ENCODE peak calls at places on chromosomes 12 and 14, in four cellular contexts. L, K, H and I are unnamed samples.

GRCh38 chr12:33488036-33488435 is 48.4 kb upstream of the SYT10 start:
- DNase-seq in K (no peak), L (peak; percentile 3), H (no peak), I (no peak)

GRCh38 chr12:113359939-113360748 is 1.8 kb downstream of the PLBD2 start:
- DNase-seq in H (no peak), K (peak; percentile 54), L (no peak), I (no peak)

GRCh38 chr14:51442513-51443175 is 202.6 kb downstream of the TMX1 start:
- DNase-seq in L (peak; percentile 63), K (peak; percentile 97), H (no peak), I (no peak)

GRCh38 chr12:26651566-26652188 is 181.3 kb downstream of the ITPR2 start:
- DNase-seq in L (peak; percentile 69), K (peak; percentile 77), H (no peak), I (no peak)

GRCh38 chr12:119692410-119692809 is 24.5 kb downstream of the PRKAB1 start:
- DNase-seq in H (no peak), L (no peak), K (no peak), I (no peak)

GRCh38 chr12:31732926-31733548 is 4.2 kb upstream of the AMN1 start:
- DNase-seq in L (peak; percentile 96), K (peak; percentile 83), H (no peak), I (no peak)

GRCh38 chr14:87824261-87824660 is 168.7 kb downstream of the GALC start:
- DNase-seq in L (no peak), H (no peak), K (peak; percentile 4), I (no peak)

GRCh38 chr12:46108721-46109120 is 118.3 kb upstream of the SCAF11 start:
- DNase-seq in L (no peak), H (no peak), K (no peak), I (no peak)

GRCh38 chr14:20632831-20633771 is 8.4 kb downstream of the OR6S1 start:
- DNase-seq in K (peak; percentile 83), H (no peak), L (peak; percentile 96), I (no peak)

GRCh38 chr12:96343347-96343954 is 56.8 kb downstream of the CDK17 start:
- DNase-seq in L (no peak), K (peak; percentile 23), H (no peak), I (no peak)

GRCh38 chr12:96985515-96986362 is 78.7 kb downstream of the NEDD1 start:
- DNase-seq in H (no peak), L (peak; percentile 8), K (peak; percentile 55), I (no peak)

GRCh38 chr12:52043386-52044212 is 7.6 kb upstream of the NR4A1 start:
- DNase-seq in H (no peak), K (peak; percentile 81), L (no peak), I (no peak)

GRCh38 chr14:103597623-103598372 is 31.2 kb upstream of the KLC1 start:
- DNase-seq in K (peak; percentile 97), L (no peak), H (no peak), I (no peak)

GRCh38 chr12:100661300-100661951 is 87.9 kb downstream of the GAS2L3 start:
- DNase-seq in L (no peak), H (no peak), K (peak; percentile 39), I (no peak)

GRCh38 chr14:89283327-89284060 is 133.5 kb downstream of the FOXN3 start:
- DNase-seq in L (no peak), H (peak; percentile 38), K (no peak), I (no peak)

GRCh38 chr14:99320105-99320572 is 48.1 kb upstream of the BCL11B start:
- DNase-seq in K (peak; percentile 54), L (peak; percentile 71), H (no peak), I (no peak)

GRCh38 chr12:27619308-27619707 is 76.9 kb upstream of the REP15 start:
- DNase-seq in H (no peak), K (peak; percentile 88), L (peak; percentile 78), I (no peak)

GRCh38 chr12:110269622-110270124 is 11.4 kb upstream of the ATP2A2 start:
- DNase-seq in H (no peak), K (peak; percentile 86), L (peak; percentile 95), I (no peak)

GRCh38 chr12:66269142-66269541 is 33.2 kb upstream of the HELB start:
- DNase-seq in H (no peak), K (no peak), L (no peak), I (no peak)

GRCh38 chr12:10331642-10332239 is 24.1 kb downstream of the KLRD1 start:
- DNase-seq in K (peak; percentile 75), L (peak; percentile 68), H (no peak), I (no peak)

GRCh38 chr14:54606178-54606577 is 39.2 kb downstream of the SAMD4A start:
- DNase-seq in H (no peak), L (no peak), K (peak; percentile 69), I (no peak)

GRCh38 chr12:1517007-1517406 is 77.4 kb downstream of the FBXL14 start:
- DNase-seq in L (peak; percentile 53), H (no peak), K (peak; percentile 93), I (no peak)

GRCh38 chr14:87084908-87085307 is 908.1 kb downstream of the GALC start:
- DNase-seq in H (no peak), K (no peak), L (no peak), I (no peak)

GRCh38 chr12:12870454-12870853 is 20.9 kb upstream of the GPRC5A start:
- DNase-seq in K (peak; percentile 98), L (peak; percentile 99), H (no peak), I (no peak)

GRCh38 chr14:50225067-50225973 is 6.1 kb downstream of the SOS2 start:
- DNase-seq in K (peak; percentile 91), L (no peak), H (no peak), I (no peak)

GRCh38 chr12:130838284-130838950 is 633 bp downstream of the STX2 start:
- DNase-seq in L (peak; percentile 37), K (peak; percentile 64), H (peak; percentile 72), I (no peak)

GRCh38 chr12:95721320-95721719 is 69.2 kb downstream of the NTN4 start:
- DNase-seq in K (no peak), H (no peak), L (peak; percentile 53), I (no peak)

GRCh38 chr12:28874758-28875157 is 274.3 kb upstream of the FAR2 start:
- DNase-seq in K (no peak), H (no peak), L (no peak), I (no peak)

GRCh38 chr12:53795927-53796326 is 44.1 kb upstream of the CISTR start:
- DNase-seq in K (no peak), H (no peak), L (no peak), I (no peak)

GRCh38 chr14:44453433-44454171 is 53.5 kb downstream of the FSCB start:
- DNase-seq in K (no peak), L (peak; percentile 6), H (no peak), I (no peak)

DNA sequence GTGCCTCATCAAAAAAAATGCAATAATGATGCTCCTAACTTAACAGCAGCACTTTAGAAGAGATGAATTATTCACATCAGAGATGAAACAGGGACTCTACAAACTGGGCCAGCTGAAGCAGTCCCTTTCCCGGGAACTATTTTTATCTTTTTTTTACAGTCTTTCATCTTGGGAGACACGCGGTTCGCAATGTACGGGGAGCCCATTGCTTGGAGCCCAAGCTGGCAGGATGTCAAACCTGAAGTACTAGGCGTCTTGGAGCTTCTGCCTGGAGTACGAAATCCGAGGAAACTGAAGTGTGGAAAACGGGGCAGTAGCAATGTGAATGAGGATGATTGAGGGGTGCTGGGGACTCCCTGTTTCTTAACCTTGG is 65.4 kb upstream of the DLK1 start:
- DNase-seq in L (no peak), H (no peak), K (no peak), I (no peak)
- H3K4me3 ChIP-seq in L (no peak overlapping the region), H (no peak overlapping the region), K (no peak overlapping the region), I (no peak overlapping the region)

GRCh38 chr14:77039285-77040058 is 11.0 kb upstream of the IRF2BPL start:
- DNase-seq in H (no peak), L (no peak), K (peak; percentile 66), I (no peak)
- H3K4me1 ChIP-seq in H (peaks cover 98% of the 10 kb centered on the region), L (peaks cover 86% of the 10 kb centered on the region), K (peaks cover 75% of the 10 kb centered on the region), I (peaks cover 75% of the 10 kb centered on the region)

GRCh38 chr12:94380507-94380906 is 79.2 kb downstream of the CEP83 start:
- DNase-seq in L (no peak), K (no peak), H (no peak), I (no peak)

GRCh38 chr12:94384030-94384429 is 75.6 kb downstream of the CEP83 start:
- DNase-seq in H (no peak), K (no peak), L (no peak), I (no peak)

GRCh38 chr12:94377599-94377998 is 82.1 kb downstream of the CEP83 start:
- DNase-seq in L (no peak), K (no peak), H (no peak), I (no peak)

GRCh38 chr12:94374124-94374523 is 85.5 kb downstream of the CEP83 start:
- DNase-seq in L (no peak), H (no peak), K (no peak), I (no peak)

DNA sequence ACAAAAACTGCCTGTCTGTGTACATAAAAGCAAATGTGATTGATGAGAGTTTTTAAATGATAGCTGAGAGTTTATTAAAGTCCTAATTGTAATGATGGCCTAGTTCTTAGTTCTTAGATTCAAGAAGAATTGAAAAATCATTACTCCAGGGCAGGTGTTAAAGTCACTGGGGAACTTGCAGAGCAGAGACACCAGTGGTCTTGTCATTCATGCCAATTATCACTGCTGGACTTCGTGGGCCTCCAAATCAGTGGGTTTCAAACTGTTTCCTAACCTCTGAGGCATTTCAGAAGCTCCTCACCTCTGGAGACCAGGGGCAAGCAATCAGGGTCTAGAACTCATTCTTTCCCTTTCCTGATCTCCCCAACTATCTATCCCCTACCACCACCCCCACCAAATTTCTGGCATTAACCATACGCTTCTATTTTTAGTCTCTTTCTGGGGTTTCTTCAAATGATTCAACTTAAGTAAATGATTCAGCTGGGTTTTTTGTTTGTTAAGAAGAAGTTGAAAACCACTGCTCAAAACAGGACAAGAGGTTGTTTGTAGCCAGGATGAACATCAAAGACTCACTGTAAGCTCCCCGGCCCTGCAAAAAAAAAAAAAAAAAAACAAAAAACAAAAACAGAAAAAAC is 80.1 kb downstream of the CEP83 start:
- DNase-seq in H (no peak), L (no peak), K (peak; percentile 5), I (no peak)
- H3K4me3 ChIP-seq in H (no peak overlapping the region), L (no peak overlapping the region), K (no peak overlapping the region), I (no peak overlapping the region)

GRCh38 chr12:48817957-48818830 is at the start of gene CACNB3:
- DNase-seq in K (peak; percentile 72), L (peak; percentile 55), H (peak; percentile 85), I (no peak)

GRCh38 chr12:48813464-48814312 is 4.6 kb upstream of the CACNB3 start:
- DNase-seq in L (no peak), K (no peak), H (no peak), I (no peak)

GRCh38 chr12:48814313-48815280 is 3.7 kb upstream of the CACNB3 start:
- DNase-seq in H (peak; percentile 92), L (peak; percentile 82), K (peak; percentile 92), I (no peak)

GRCh38 chr12:48815281-48816110 is 2.8 kb upstream of the CACNB3 start:
- DNase-seq in K (peak; percentile 88), H (peak; percentile 87), L (peak; percentile 84), I (no peak)

DNA sequence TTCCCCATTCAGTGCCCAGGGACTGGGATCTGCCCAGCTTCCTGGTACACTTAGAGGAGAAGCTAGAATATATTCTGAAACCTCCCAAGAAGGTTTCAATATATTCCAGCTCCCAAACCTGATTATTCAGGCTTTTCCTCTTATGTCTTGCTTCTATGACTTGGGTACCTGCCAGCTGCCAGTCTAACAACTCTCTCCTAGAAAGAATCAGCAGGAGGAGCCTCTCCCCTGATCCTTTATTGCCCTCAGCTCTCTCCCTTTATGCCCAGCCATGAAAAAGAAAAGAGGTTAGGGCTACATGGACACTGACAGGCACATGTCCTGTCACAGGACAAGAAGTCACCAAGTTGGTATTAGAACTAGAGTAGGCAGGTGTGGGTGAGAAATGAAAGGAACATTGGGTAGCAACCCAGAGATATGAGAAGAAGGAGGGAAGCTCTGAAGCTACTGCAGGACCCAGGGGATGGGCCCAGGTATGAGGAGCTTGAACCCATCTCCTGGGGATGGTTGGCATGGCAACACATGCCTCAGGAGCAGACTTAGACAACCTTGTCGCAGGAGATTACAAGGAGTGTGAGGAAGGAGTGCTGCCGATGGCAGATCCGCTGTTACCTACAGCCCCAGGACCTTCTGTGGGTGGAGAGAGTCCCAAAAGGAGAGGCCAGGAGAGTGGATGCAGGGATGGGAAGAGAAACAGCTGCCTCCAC is 2.0 kb upstream of the CACNB3 start:
- DNase-seq in L (no peak), H (no peak), K (peak; percentile 26), I (no peak)
- H3K4me1 ChIP-seq in L (peaks cover 34% of the 10 kb centered on the region), H (peaks cover 49% of the 10 kb centered on the region), K (peaks cover 26% of the 10 kb centered on the region), I (peaks cover 29% of the 10 kb centered on the region)